ENCODE peak calls at places on chromosomes 5 and 9, in seven cellular contexts. One of them, this sample, is unnamed.

GRCh38 chr9:12819436-12820185 is 44.8 kb downstream of the LURAP1L start:
- DNase-seq in Right ventricle myocardium superior: no peak
- DNase-seq in H7: peak; percentile 21
- DNase-seq in A549: peak; percentile 70
- DNase-seq in T-helper 17 cell: no peak
- DNase-seq in kidney epithelial cell: no peak
- DNase-seq in ACHN: peak; percentile 24
- DNase-seq in this sample: no peak

GRCh38 chr5:32506251-32506661 is 61.7 kb upstream of the ZFR start:
- DNase-seq in Right ventricle myocardium superior: peak; percentile 54
- DNase-seq in H7: no peak
- DNase-seq in A549: no peak
- DNase-seq in T-helper 17 cell: no peak
- DNase-seq in kidney epithelial cell: no peak
- DNase-seq in ACHN: no peak
- DNase-seq in this sample: no peak

GRCh38 chr5:25006734-25007133 is 362.0 kb upstream of the CDH10 start:
- DNase-seq in Right ventricle myocardium superior: no peak
- DNase-seq in H7: peak; percentile 16
- DNase-seq in A549: peak; percentile 67
- DNase-seq in T-helper 17 cell: no peak
- DNase-seq in kidney epithelial cell: peak; percentile 5
- DNase-seq in ACHN: peak; percentile 61
- DNase-seq in this sample: no peak

GRCh38 chr5:61371474-61371873 is 39.4 kb downstream of the ZSWIM6 start:
- DNase-seq in Right ventricle myocardium superior: no peak
- DNase-seq in H7: no peak
- DNase-seq in A549: no peak
- DNase-seq in T-helper 17 cell: no peak
- DNase-seq in kidney epithelial cell: no peak
- DNase-seq in ACHN: no peak
- DNase-seq in this sample: no peak

GRCh38 chr9:37618817-37619216 is 26.4 kb upstream of the TOMM5 start:
- DNase-seq in Right ventricle myocardium superior: no peak
- DNase-seq in H7: no peak
- DNase-seq in A549: no peak
- DNase-seq in T-helper 17 cell: no peak
- DNase-seq in kidney epithelial cell: no peak
- DNase-seq in ACHN: no peak
- DNase-seq in this sample: no peak

GRCh38 chr5:110038297-110038997 is 348.7 kb downstream of the MAN2A1 start:
- DNase-seq in Right ventricle myocardium superior: no peak
- DNase-seq in H7: no peak
- DNase-seq in A549: no peak
- DNase-seq in T-helper 17 cell: no peak
- DNase-seq in kidney epithelial cell: no peak
- DNase-seq in ACHN: no peak
- DNase-seq in this sample: no peak

GRCh38 chr9:129983891-129984290 is 59.1 kb downstream of the FNBP1 start:
- DNase-seq in Right ventricle myocardium superior: no peak
- DNase-seq in H7: no peak
- DNase-seq in A549: no peak
- DNase-seq in T-helper 17 cell: no peak
- DNase-seq in kidney epithelial cell: no peak
- DNase-seq in ACHN: no peak
- DNase-seq in this sample: no peak

GRCh38 chr5:26945881-26946280 is 92.5 kb downstream of the CDH9 start:
- DNase-seq in Right ventricle myocardium superior: no peak
- DNase-seq in H7: no peak
- DNase-seq in A549: no peak
- DNase-seq in T-helper 17 cell: no peak
- DNase-seq in kidney epithelial cell: no peak
- DNase-seq in ACHN: no peak
- DNase-seq in this sample: no peak